ENCODE peak calls at places on chromosomes 13 and 19, in ten cellular contexts. G, C, J, N, U, F, D, V, M and Y are unnamed samples.

GRCh38 chr13:112727581-112727980 is 37.7 kb downstream of the ATP11A start:
- DNase-seq in G (no peak), C (no peak), J (no peak), N (no peak), U (peak), F (no peak), D (no peak), V (no peak), M (no peak), Y (no peak)

GRCh38 chr13:99766641-99767045 is 204.9 kb downstream of the ZIC5 start:
- DNase-seq in G (no peak), C (no peak), J (no peak), N (no peak), U (no peak), F (no peak), D (no peak), V (no peak), M (no peak), Y (no peak)

GRCh38 chr13:28684257-28684656 is 25.3 kb downstream of the POMP start:
- DNase-seq in G (no peak), C (no peak), J (no peak), N (no peak), U (peak), F (no peak), D (no peak), V (no peak), M (no peak), Y (no peak)

GRCh38 chr19:10565028-10565566 is 713 bp downstream of the KRI1 start:
- DNase-seq in G (no peak), C (no peak), J (peak), N (no peak), U (peak), F (no peak), D (no peak), V (peak), M (peak), Y (peak)

GRCh38 chr13:79245937-79246574 is 160.0 kb downstream of the RBM26 start:
- DNase-seq in G (no peak), C (no peak), J (no peak), N (no peak), U (no peak), F (no peak), D (no peak), V (no peak), M (no peak), Y (no peak)

GRCh38 chr13:74372511-74372910 is 238.3 kb upstream of the KLF12 start:
- DNase-seq in G (no peak), C (no peak), J (no peak), N (no peak), U (no peak), F (no peak), D (no peak), V (no peak), M (no peak), Y (no peak)

GRCh38 chr13:32911506-32911905 is 104.7 kb upstream of the KL start:
- DNase-seq in G (no peak), C (peak), J (no peak), N (no peak), U (no peak), F (no peak), D (no peak), V (no peak), M (peak), Y (no peak)

GRCh38 chr19:2488942-2489731 is 13.2 kb downstream of the GADD45B start:
- DNase-seq in G (peak), C (no peak), J (peak), N (no peak), U (peak), F (peak), D (no peak), V (no peak), M (no peak), Y (peak)

GRCh38 chr13:107851670-107852460 is 363.5 kb downstream of the LIG4 start:
- DNase-seq in G (no peak), C (no peak), J (no peak), N (no peak), U (no peak), F (no peak), D (no peak), V (no peak), M (peak), Y (no peak)

GRCh38 chr13:62846302-62846701 is 1430.7 kb upstream of the PCDH20 start:
- DNase-seq in G (no peak), C (no peak), J (no peak), N (no peak), U (no peak), F (no peak), D (no peak), V (no peak), M (peak), Y (no peak)

GRCh38 chr13:99959538-99960230 is 11.9 kb downstream of the ZIC5 start:
- DNase-seq in G (no peak), C (no peak), J (peak), N (no peak), U (peak), F (no peak), D (no peak), V (no peak), M (no peak), Y (no peak)

GRCh38 chr13:48574036-48574796 is 41.3 kb upstream of the RCBTB2 start:
- DNase-seq in G (peak), C (no peak), J (no peak), N (no peak), U (no peak), F (no peak), D (no peak), V (no peak), M (no peak), Y (no peak)

GRCh38 chr13:50006426-50007135 is 8.7 kb upstream of the KCNRG start:
- DNase-seq in G (no peak), C (no peak), J (no peak), N (no peak), U (no peak), F (no peak), D (no peak), V (no peak), M (peak), Y (no peak)

GRCh38 chr13:77016241-77016812 is 10.6 kb downstream of the FBXL3 start:
- DNase-seq in G (no peak), C (no peak), J (no peak), N (no peak), U (no peak), F (no peak), D (no peak), V (no peak), M (no peak), Y (no peak)

GRCh38 chr13:98889419-98890079 is 88.3 kb downstream of the DOCK9 start:
- DNase-seq in G (no peak), C (no peak), J (no peak), N (no peak), U (no peak), F (no peak), D (no peak), V (no peak), M (no peak), Y (no peak)

GRCh38 chr19:39746836-39747529 is 9.2 kb upstream of the CLC start:
- DNase-seq in G (no peak), C (no peak), J (peak), N (no peak), U (no peak), F (no peak), D (no peak), V (no peak), M (no peak), Y (peak)

GRCh38 chr19:13817615-13818371 is 22.6 kb downstream of the ZSWIM4 start:
- DNase-seq in G (no peak), C (peak), J (peak), N (no peak), U (peak), F (no peak), D (no peak), V (no peak), M (no peak), Y (peak)

GRCh38 chr19:12156254-12157058 is at the start of gene ZNF625:
- DNase-seq in G (peak), C (peak), J (peak), N (peak), U (peak), F (peak), D (no peak), V (peak), M (peak), Y (peak)

GRCh38 chr13:107466326-107466725 is 749.0 kb downstream of the LIG4 start:
- DNase-seq in G (no peak), C (no peak), J (no peak), N (no peak), U (no peak), F (no peak), D (no peak), V (no peak), M (peak), Y (no peak)

GRCh38 chr19:8571006-8571411 is 6.2 kb downstream of the MYO1F start:
- DNase-seq in G (no peak), C (no peak), J (peak), N (no peak), U (no peak), F (no peak), D (no peak), V (no peak), M (peak), Y (no peak)

GRCh38 chr13:31201341-31202024 is 1.7 kb downstream of the B3GLCT start:
- DNase-seq in G (peak), C (peak), J (no peak), N (peak), U (no peak), F (no peak), D (no peak), V (peak), M (peak), Y (peak)

GRCh38 chr13:51417716-51418115 is 35.1 kb downstream of the INTS6 start:
- DNase-seq in G (no peak), C (no peak), J (no peak), N (no peak), U (no peak), F (no peak), D (no peak), V (no peak), M (no peak), Y (no peak)

GRCh38 chr13:25037057-25037813 is 58.7 kb upstream of the PABPC3 start:
- DNase-seq in G (no peak), C (peak), J (peak), N (no peak), U (no peak), F (no peak), D (no peak), V (no peak), M (peak), Y (peak)

GRCh38 chr19:44874317-44874716 is 16.7 kb upstream of the TOMM40 start:
- DNase-seq in G (no peak), C (no peak), J (no peak), N (no peak), U (no peak), F (no peak), D (no peak), V (no peak), M (no peak), Y (no peak)

GRCh38 chr19:56477429-56478338 is 539 bp upstream of the ZNF667 start:
- DNase-seq in G (peak), C (peak), J (peak), N (peak), U (peak), F (peak), D (no peak), V (peak), M (peak), Y (peak)

GRCh38 chr13:22235950-22236290 is 565.0 kb downstream of the FGF9 start:
- DNase-seq in G (no peak), C (no peak), J (no peak), N (no peak), U (no peak), F (no peak), D (no peak), V (no peak), M (no peak), Y (no peak)

GRCh38 chr13:79904581-79904980 is 423.6 kb downstream of the NDFIP2 start:
- DNase-seq in G (no peak), C (no peak), J (no peak), N (no peak), U (no peak), F (no peak), D (no peak), V (no peak), M (peak), Y (no peak)

GRCh38 chr13:52454459-52454824 is 836 bp upstream of the CKAP2 start:
- DNase-seq in G (no peak), C (peak), J (no peak), N (no peak), U (no peak), F (no peak), D (no peak), V (no peak), M (peak), Y (no peak)

GRCh38 chr19:2289714-2290435 is 7.9 kb upstream of the PEAK3 start:
- DNase-seq in G (no peak), C (no peak), J (peak), N (no peak), U (peak), F (no peak), D (no peak), V (no peak), M (no peak), Y (no peak)

GRCh38 chr19:36577271-36577996 is 4.3 kb upstream of the ZNF529 start:
- DNase-seq in G (no peak), C (no peak), J (no peak), N (no peak), U (no peak), F (no peak), D (no peak), V (no peak), M (no peak), Y (no peak)

GRCh38 chr19:18500820-18501219 is 21.1 kb downstream of the ELL start:
- DNase-seq in G (peak), C (no peak), J (peak), N (peak), U (no peak), F (peak), D (no peak), V (peak), M (no peak), Y (peak)

GRCh38 chr19:43763473-43763939 is 8.7 kb upstream of the SMG9 start:
- DNase-seq in G (no peak), C (no peak), J (no peak), N (no peak), U (no peak), F (no peak), D (no peak), V (no peak), M (peak), Y (no peak)

GRCh38 chr19:37251308-37252229 is 33.6 kb downstream of the ZNF383 start:
- DNase-seq in G (peak), C (peak), J (peak), N (peak), U (peak), F (peak), D (no peak), V (peak), M (peak), Y (peak)

DNA sequence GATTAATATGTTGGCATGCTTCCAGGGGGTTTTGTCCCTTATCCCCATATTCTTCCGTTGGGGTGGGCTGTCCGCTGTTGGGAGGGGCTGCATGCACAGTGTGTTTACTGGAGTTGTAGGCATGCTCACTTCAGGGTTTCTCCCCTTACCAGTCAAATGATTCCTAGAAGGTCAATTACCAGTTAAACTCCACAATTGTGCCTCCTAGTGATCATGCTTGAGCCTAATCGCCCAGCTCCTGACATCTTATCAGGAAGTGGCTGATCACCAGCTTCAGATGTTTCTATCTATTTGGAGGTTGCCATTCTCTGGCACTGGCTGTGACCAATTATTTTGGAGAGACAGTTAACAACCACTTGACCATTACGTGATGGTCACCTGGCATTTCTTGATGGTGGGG is 1090.0 kb downstream of the SLITRK5 start:
- DNase-seq in G (no peak), C (no peak), J (no peak), N (no peak), U (no peak), F (no peak), D (no peak), V (no peak), M (no peak), Y (no peak)
- TF ChIP-seq POLR2A in G (no peak), C (no peak), J (no peak), N (no peak), U (no peak), F (no peak), D (no peak), V (no peak), M (no peak), Y (no peak)

DNA sequence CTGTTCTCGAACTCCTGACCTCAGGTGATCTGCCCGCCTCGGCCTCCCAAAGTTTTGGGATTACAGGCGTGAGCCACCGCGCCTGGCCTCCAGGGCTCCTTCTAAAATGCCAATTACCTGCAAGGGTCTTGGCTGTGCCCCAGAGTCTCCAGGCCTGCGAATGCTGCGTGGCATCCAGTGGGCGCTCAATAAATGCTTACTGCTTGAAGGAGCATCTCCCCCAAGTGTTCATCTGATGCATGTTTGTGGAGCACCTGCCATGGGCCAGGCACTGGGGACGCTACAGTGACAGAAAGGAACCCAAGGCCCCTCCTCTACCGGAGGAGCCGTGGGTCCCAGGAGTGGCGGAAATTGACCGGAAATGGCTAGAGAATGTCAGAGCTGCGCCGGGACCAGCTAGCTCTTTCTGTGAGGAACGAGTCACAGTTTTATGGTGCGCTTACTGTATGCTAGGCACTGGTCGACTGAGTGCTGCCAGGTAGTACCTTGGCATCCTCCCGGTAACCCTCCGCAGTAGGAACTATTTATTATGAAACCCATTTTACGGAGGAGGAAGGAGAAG is 14.2 kb downstream of the ANKRD24 start:
- DNase-seq in G (no peak), C (no peak), J (no peak), N (no peak), U (no peak), F (no peak), D (no peak), V (no peak), M (no peak), Y (no peak)
- TF ChIP-seq POLR2A in G (no peak), C (no peak), J (no peak), N (no peak), U (no peak), F (no peak), D (no peak), V (no peak), M (no peak), Y (no peak)

GRCh38 chr19:16516923-16517610 is 20.9 kb downstream of the C19orf44 start:
- DNase-seq in G (no peak), C (no peak), J (no peak), N (no peak), U (no peak), F (no peak), D (no peak), V (no peak), M (no peak), Y (no peak)
- TF ChIP-seq POLR2A in G (no peak), C (no peak), J (no peak), N (no peak), U (no peak), F (no peak), D (no peak), V (no peak), M (no peak), Y (no peak)

GRCh38 chr19:41879670-41880328 is 2.7 kb downstream of the CD79A start:
- DNase-seq in G (no peak), C (no peak), J (no peak), N (no peak), U (no peak), F (no peak), D (no peak), V (no peak), M (no peak), Y (no peak)

GRCh38 chr19:41876847-41877489 is at the start of gene CD79A:
- DNase-seq in G (no peak), C (no peak), J (no peak), N (no peak), U (no peak), F (no peak), D (no peak), V (no peak), M (no peak), Y (no peak)

GRCh38 chr19:41877916-41878905 is 1.1 kb downstream of the CD79A start:
- DNase-seq in G (no peak), C (no peak), J (no peak), N (no peak), U (no peak), F (no peak), D (no peak), V (no peak), M (no peak), Y (no peak)

GRCh38 chr19:41879080-41879479 is 2.0 kb downstream of the CD79A start:
- DNase-seq in G (no peak), C (no peak), J (no peak), N (no peak), U (peak), F (no peak), D (no peak), V (no peak), M (no peak), Y (no peak)

GRCh38 chr19:41877490-41877876 is 404 bp downstream of the CD79A start:
- DNase-seq in G (no peak), C (no peak), J (no peak), N (no peak), U (no peak), F (no peak), D (no peak), V (no peak), M (no peak), Y (no peak)
- TF ChIP-seq POLR2A in G (no peak), C (no peak), J (no peak), N (no peak), U (no peak), F (no peak), D (no peak), V (no peak), M (no peak), Y (no peak)